ENCODE peak calls at places on chromosomes 13 and 19, in six cellular contexts. F, Z, O, W, G and T are unnamed samples.

GRCh38 chr19:35122687-35123551 is 7.3 kb downstream of the FXYD3 start:
- DNase-seq in F (no peak), Z (no peak), O (no peak), W (no peak), G (no peak), T (no peak)

GRCh38 chr13:75818181-75819110 is 182.3 kb downstream of the LMO7 start:
- DNase-seq in F (no peak), Z (no peak), O (no peak), W (no peak), G (no peak), T (no peak)

GRCh38 chr19:19606021-19606420 is 12.5 kb downstream of the PBX4 start:
- DNase-seq in F (no peak), Z (no peak), O (no peak), W (peak; percentile 13), G (no peak), T (no peak)

GRCh38 chr19:3761382-3762129 is at the start of gene APBA3:
- DNase-seq in F (peak; percentile 99), Z (peak; percentile 71), O (peak; percentile 86), W (peak; percentile 98), G (peak; percentile 94), T (peak; percentile 94)

GRCh38 chr13:43573787-43574562 is 212.8 kb downstream of the ENOX1 start:
- DNase-seq in F (no peak), Z (no peak), O (no peak), W (no peak), G (no peak), T (no peak)

GRCh38 chr13:99969934-99970760 is 1.4 kb downstream of the ZIC5 start:
- DNase-seq in F (peak; percentile 76), Z (no peak), O (peak; percentile 57), W (peak; percentile 82), G (no peak), T (no peak)

GRCh38 chr13:74301200-74302063 is 167.2 kb upstream of the KLF12 start:
- DNase-seq in F (no peak), Z (no peak), O (no peak), W (no peak), G (no peak), T (no peak)

GRCh38 chr13:30078059-30078458 is 227.6 kb upstream of the UBL3 start:
- DNase-seq in F (peak; percentile 24), Z (no peak), O (no peak), W (no peak), G (no peak), T (no peak)

GRCh38 chr13:19955873-19956559 is 2.5 kb upstream of the ZMYM2 start:
- DNase-seq in F (no peak), Z (no peak), O (no peak), W (no peak), G (no peak), T (no peak)

GRCh38 chr13:75368167-75368566 is 113.8 kb downstream of the TBC1D4 start:
- DNase-seq in F (no peak), Z (no peak), O (no peak), W (no peak), G (no peak), T (no peak)

GRCh38 chr13:113890758-113891480 is 27.0 kb upstream of the GAS6 start:
- DNase-seq in F (no peak), Z (no peak), O (no peak), W (no peak), G (no peak), T (no peak)

GRCh38 chr19:4139614-4140236 is 13.7 kb upstream of the CREB3L3 start:
- DNase-seq in F (peak; percentile 99), Z (peak; percentile 48), O (peak; percentile 58), W (peak; percentile 86), G (peak; percentile 78), T (peak; percentile 83)

GRCh38 chr13:114118086-114118762 is 14.2 kb downstream of the RASA3 start:
- DNase-seq in F (no peak), Z (no peak), O (peak; percentile 62), W (no peak), G (no peak), T (no peak)

GRCh38 chr13:77184455-77184854 is 142.4 kb downstream of the MYCBP2 start:
- DNase-seq in F (no peak), Z (peak; percentile 87), O (no peak), W (no peak), G (peak; percentile 12), T (peak; percentile 7)

GRCh38 chr13:110380359-110381028 is 73.4 kb downstream of the COL4A2 start:
- DNase-seq in F (no peak), Z (no peak), O (no peak), W (no peak), G (no peak), T (no peak)

GRCh38 chr13:97327071-97327470 is 104.9 kb downstream of the MBNL2 start:
- DNase-seq in F (no peak), Z (no peak), O (no peak), W (peak; percentile 41), G (no peak), T (no peak)

GRCh38 chr13:85277753-85278152 is 521.5 kb downstream of the SLITRK6 start:
- DNase-seq in F (no peak), Z (no peak), O (peak; percentile 2), W (no peak), G (no peak), T (no peak)

GRCh38 chr13:78020861-78021260 is 102.2 kb upstream of the EDNRB start:
- DNase-seq in F (no peak), Z (no peak), O (no peak), W (no peak), G (no peak), T (no peak)

GRCh38 chr13:76775031-76775740 is 111.0 kb downstream of the KCTD12 start:
- DNase-seq in F (no peak), Z (no peak), O (no peak), W (no peak), G (no peak), T (no peak)

GRCh38 chr13:101512650-101513049 is 60.2 kb downstream of the ITGBL1 start:
- DNase-seq in F (no peak), Z (no peak), O (no peak), W (no peak), G (no peak), T (no peak)

GRCh38 chr13:96696501-96696900 is 297.8 kb downstream of the OXGR1 start:
- DNase-seq in F (no peak), Z (no peak), O (no peak), W (no peak), G (no peak), T (no peak)

GRCh38 chr13:33284916-33285315 is 639 bp downstream of the STARD13 start:
- DNase-seq in F (no peak), Z (no peak), O (peak; percentile 17), W (no peak), G (no peak), T (no peak)

GRCh38 chr13:45060062-45060461 is 60.2 kb upstream of the GTF2F2 start:
- DNase-seq in F (no peak), Z (no peak), O (no peak), W (no peak), G (no peak), T (no peak)

GRCh38 chr13:45068036-45069001 is 52.0 kb upstream of the GTF2F2 start:
- DNase-seq in F (no peak), Z (no peak), O (no peak), W (no peak), G (no peak), T (no peak)

DNA sequence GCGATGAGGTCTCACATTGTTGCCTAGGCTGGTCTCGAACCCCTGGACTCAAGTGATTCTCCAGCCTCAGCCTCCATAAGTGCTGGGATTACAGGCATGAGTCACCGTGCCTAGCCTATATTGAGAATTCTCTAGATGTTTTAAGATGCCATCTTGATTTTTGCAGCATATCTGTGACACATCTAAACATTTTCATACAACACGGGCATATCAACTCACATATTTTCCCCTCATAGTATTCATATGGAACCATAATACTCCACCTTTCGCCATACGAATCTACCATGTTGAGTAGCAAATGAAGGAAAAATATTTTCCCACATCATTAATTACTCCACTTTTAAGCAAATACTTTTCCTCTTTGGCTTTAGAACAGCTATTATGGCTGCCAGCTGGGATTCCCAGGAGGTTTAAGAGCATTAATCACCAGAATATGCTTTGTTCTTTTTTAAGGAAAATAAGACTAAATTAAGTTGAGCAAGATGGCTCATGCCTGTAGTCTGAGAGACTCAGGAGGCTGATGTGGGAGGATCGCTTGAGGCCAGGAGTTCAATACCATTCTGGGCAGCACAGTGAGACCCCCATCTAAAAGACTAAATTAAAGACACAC is 56.9 kb upstream of the GTF2F2 start:
- DNase-seq in F (no peak), Z (no peak), O (no peak), W (no peak), G (no peak), T (no peak)
- TF ChIP-seq TAF1 in F (no peak), Z (no peak), O (no peak), W (no peak), G (no peak), T (no peak)

GRCh38 chr19:45079063-45079910 is at the start of gene GEMIN7:
- DNase-seq in F (peak; percentile 92), Z (peak; percentile 64), O (peak; percentile 60), W (peak; percentile 89), G (peak; percentile 74), T (peak; percentile 78)
- TF ChIP-seq POLR2A in F (no peak), Z (peak; percentile 83), O (peak; percentile 62), W (peak; percentile 83), G (peak; percentile 47), T (peak; percentile 82)

GRCh38 chr19:10535613-10536012 is 8.1 kb upstream of the ATG4D start:
- DNase-seq in F (no peak), Z (no peak), O (no peak), W (no peak), G (no peak), T (no peak)
- TF ChIP-seq POLR2AphosphoS5 in F (no peak), Z (no peak), O (no peak), W (no peak), G (no peak), T (no peak)

GRCh38 chr19:38649305-38650179 is 2.1 kb downstream of the ACTN4 start:
- DNase-seq in F (no peak), Z (no peak), O (peak; percentile 94), W (no peak), G (no peak), T (no peak)
- TF ChIP-seq TAF1 in F (peak; percentile 2), Z (no peak), O (peak; percentile 39), W (no peak), G (no peak), T (no peak)

DNA sequence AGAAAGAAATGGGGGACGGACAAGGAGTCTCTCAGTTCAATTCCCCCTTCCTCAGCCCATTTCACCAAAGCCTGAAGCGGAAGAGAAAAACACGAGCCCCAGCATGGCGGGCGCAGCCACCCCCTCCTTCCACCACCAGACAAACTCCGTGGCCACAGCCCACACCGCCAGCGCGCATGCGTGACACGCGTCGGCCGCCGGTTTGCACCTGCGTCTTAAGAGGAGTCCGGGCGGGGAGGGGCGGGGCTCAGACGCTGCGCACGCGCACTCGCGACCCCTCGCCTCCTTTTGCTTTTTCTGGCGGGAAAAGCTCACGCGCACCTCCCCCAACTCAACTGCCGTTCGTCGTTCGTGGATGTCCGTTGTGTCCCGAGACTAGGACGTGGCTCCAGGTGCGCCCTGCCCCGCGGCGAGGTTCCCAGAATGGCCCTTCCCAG is at the start of gene KASH5:
- DNase-seq in F (no peak), Z (no peak), O (no peak), W (peak; percentile 90), G (peak; percentile 71), T (no peak)
- TF ChIP-seq POLR2A in F (no peak), Z (no peak), O (no peak), W (peak; percentile 69), G (peak; percentile 26), T (no peak)

GRCh38 chr19:23116802-23117571 is at the start of gene ZNF730:
- DNase-seq in F (peak; percentile 91), Z (peak; percentile 13), O (no peak), W (peak; percentile 69), G (peak; percentile 51), T (peak; percentile 64)
- TF ChIP-seq POLR2AphosphoS5 in F (peak; percentile 91), Z (no peak), O (no peak), W (no peak), G (peak; percentile 35), T (no peak)

GRCh38 chr19:48400018-48400742 is 6.7 kb downstream of the GRIN2D start:
- DNase-seq in F (peak; percentile 88), Z (no peak), O (peak; percentile 50), W (peak; percentile 85), G (no peak), T (no peak)
- TF ChIP-seq TAF1 in F (no peak), Z (no peak), O (peak; percentile 45), W (no peak), G (no peak), T (no peak)